ENCODE peak calls at places on chromosome 17, in eight cellular contexts. V is BE2C; U is cardiac muscle cell; P is astrocyte; A is CD8-positive, alpha-beta T cell; T is brain microvascular endothelial cell; E is mucosa of descending colon; O is HCT116. Q is an unnamed sample. For H3K36me3, the result is how much of the 10 kb centered on the place peaks cover.

GRCh38 chr17:7989781-7990655 is 12.4 kb upstream of the GUCY2D start:
- DNase-seq in A (peak), E (peak), U (peak), V (peak), T (peak), P (peak), O (peak), Q (no peak)

GRCh38 chr17:70654706-70655105 is 485.4 kb downstream of the KCNJ2 start:
- DNase-seq in U (no peak), A (no peak), T (no peak), O (no peak), P (no peak), E (no peak), V (no peak), Q (no peak)

GRCh38 chr17:30218689-30219266 is 16.7 kb downstream of the SLC6A4 start:
- DNase-seq in V (no peak), T (no peak), O (no peak), A (no peak), E (no peak), U (no peak), P (no peak), Q (no peak)

GRCh38 chr17:61504697-61505096 is 52.5 kb downstream of the TBX4 start:
- DNase-seq in U (peak), A (no peak), P (peak), O (no peak), V (no peak), E (no peak), T (peak), Q (peak)

GRCh38 chr17:38341035-38341721 is 2.6 kb downstream of the GPR179 start:
- DNase-seq in E (peak), A (no peak), O (no peak), T (no peak), U (peak), V (peak), P (no peak), Q (no peak)

GRCh38 chr17:48025040-48025903 is 12.3 kb downstream of the COPZ2 start:
- DNase-seq in T (peak), A (peak), U (peak), V (peak), O (peak), P (peak), E (peak), Q (peak)

GRCh38 chr17:74431568-74432483 is at the start of gene GPRC5C:
- DNase-seq in U (peak), V (peak), P (peak), E (peak), O (peak), A (no peak), T (no peak), Q (no peak)

GRCh38 chr17:81991684-81992513 is 14.5 kb downstream of the ASPSCR1 start:
- DNase-seq in T (peak), E (peak), P (peak), V (peak), U (peak), A (no peak), O (no peak), Q (no peak)

GRCh38 chr17:39270923-39271322 is 45.2 kb upstream of the STAC2 start:
- DNase-seq in V (peak), A (no peak), O (peak), E (peak), U (peak), P (peak), T (peak), Q (peak)

GRCh38 chr17:2067048-2067452 is 12.1 kb downstream of the HIC1 start:
- DNase-seq in V (no peak), T (no peak), O (no peak), U (no peak), P (no peak), E (no peak), A (no peak), Q (no peak)

GRCh38 chr17:60947100-60947499 is 269.4 kb downstream of the BCAS3 start:
- DNase-seq in P (peak), T (peak), U (no peak), A (no peak), V (no peak), O (no peak), E (no peak), Q (no peak)

GRCh38 chr17:2011421-2012371 is 13.4 kb downstream of the RTN4RL1 start:
- DNase-seq in E (peak), T (no peak), A (no peak), U (peak), V (no peak), P (peak), O (no peak), Q (no peak)

GRCh38 chr17:20073056-20073979 is 64.2 kb downstream of the SPECC1 start:
- DNase-seq in A (no peak), U (peak), P (peak), E (peak), T (peak), V (no peak), O (no peak), Q (no peak)

DNA sequence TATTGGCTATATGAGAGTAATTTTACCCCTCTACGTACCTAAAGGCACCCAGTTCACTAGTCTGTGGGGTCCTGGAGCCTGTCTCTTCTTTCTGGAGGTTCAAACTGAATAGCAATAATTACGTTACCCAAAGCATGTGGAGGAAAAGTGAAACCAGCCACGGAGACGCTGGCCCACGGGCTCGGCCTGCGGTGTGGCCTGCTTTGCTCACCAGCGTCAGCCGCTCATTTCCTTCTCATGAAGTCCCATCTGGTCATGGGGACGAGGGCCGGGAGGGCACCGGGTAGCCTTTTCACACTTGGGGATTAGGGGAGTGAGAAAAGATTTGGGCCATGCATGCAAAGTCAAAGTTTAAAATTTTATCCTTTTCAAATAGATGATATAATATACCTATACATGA is 26.9 kb downstream of the ELAC2 start:
- DNase-seq in E (no peak), A (no peak), U (no peak), T (no peak), V (no peak), O (no peak), P (no peak), Q (no peak)
- H3K36me3 ChIP-seq in E (under half), A (under half), U (under half), T (half or more), V (under half), O (under half), P (under half), Q (under half)

GRCh38 chr17:14048169-14048568 is 21.1 kb upstream of the COX10 start:
- DNase-seq in V (no peak), U (no peak), A (no peak), T (no peak), P (no peak), O (no peak), E (no peak), Q (no peak)
- TF ChIP-seq CTCF in V (peak), U (peak), A (no peak), T (peak), P (peak), O (peak), E (no peak), Q (peak)

GRCh38 chr17:10730956-10731879 is 1.4 kb upstream of the TMEM220 start:
- DNase-seq in E (peak), A (no peak), P (no peak), U (no peak), O (no peak), V (no peak), T (no peak), Q (no peak)
- H3K4me3 ChIP-seq in E (no peak), A (no peak), P (peak), U (no peak), O (no peak), V (no peak), T (no peak), Q (no peak)

GRCh38 chr17:44192750-44193149 is 6.0 kb downstream of the TMUB2 start:
- DNase-seq in P (no peak), O (no peak), A (no peak), T (no peak), E (no peak), V (no peak), U (no peak), Q (no peak)

GRCh38 chr17:44191389-44191788 is 4.6 kb downstream of the TMUB2 start:
- DNase-seq in V (no peak), O (no peak), E (no peak), A (no peak), U (no peak), P (no peak), T (no peak), Q (no peak)

GRCh38 chr17:44190496-44190895 is 3.7 kb downstream of the TMUB2 start:
- DNase-seq in P (no peak), A (no peak), E (no peak), U (no peak), T (no peak), O (no peak), V (no peak), Q (no peak)

GRCh38 chr17:44191941-44192496 is 5.2 kb downstream of the TMUB2 start:
- DNase-seq in O (no peak), P (no peak), T (no peak), E (peak), V (no peak), A (no peak), U (no peak), Q (no peak)

DNA sequence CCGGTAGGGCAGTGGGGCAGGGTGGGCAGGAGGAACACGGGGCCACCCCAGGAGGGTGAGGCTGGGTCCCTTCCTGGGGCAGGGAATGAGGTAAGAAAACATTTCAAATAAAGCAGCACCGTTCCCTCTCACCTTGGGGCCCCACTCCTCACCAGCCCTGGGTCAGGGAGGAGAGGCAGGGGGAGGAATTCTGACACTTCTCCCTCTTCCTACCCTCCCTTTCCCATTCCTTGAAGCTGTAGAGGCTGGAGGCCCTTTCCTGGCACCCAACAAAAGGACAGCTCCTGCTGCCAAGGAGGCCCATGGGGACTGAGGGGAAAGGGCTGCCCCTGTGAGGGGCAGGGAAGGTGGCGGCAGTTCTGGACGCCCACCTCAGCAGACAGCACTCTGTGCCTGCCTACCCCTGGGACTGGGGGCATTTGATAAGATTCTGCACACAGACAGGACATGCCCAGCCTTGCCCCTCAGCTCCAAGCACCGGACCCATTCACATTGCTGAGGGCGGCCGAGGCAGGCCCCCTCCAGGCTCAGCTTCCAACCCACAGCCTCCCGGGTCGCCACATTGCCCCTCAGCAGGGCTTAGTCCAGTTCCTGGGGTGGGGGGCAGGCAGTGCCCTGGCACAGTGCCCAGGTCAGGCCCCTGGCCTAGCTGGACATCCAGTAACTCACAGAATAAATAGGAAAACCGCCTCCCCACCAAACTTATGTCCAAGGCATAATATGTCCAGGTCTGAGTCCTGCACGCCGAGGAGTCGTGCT is 6.2 kb downstream of the ATXN7L3 start:
- DNase-seq in T (no peak), E (no peak), U (no peak), P (no peak), A (no peak), O (no peak), V (no peak), Q (no peak)
- H3K36me3 ChIP-seq in T (half or more), E (under half), U (under half), P (under half), A (half or more), O (under half), V (under half), Q (under half)

GRCh38 chr17:76452646-76453430 is at the start of gene UBE2O:
- DNase-seq in P (peak), U (peak), O (peak), E (peak), V (peak), A (peak), T (peak), Q (no peak)
- TF ChIP-seq CTCF in P (no peak), U (peak), O (no peak), E (peak), V (peak), A (peak), T (peak), Q (peak)

DNA sequence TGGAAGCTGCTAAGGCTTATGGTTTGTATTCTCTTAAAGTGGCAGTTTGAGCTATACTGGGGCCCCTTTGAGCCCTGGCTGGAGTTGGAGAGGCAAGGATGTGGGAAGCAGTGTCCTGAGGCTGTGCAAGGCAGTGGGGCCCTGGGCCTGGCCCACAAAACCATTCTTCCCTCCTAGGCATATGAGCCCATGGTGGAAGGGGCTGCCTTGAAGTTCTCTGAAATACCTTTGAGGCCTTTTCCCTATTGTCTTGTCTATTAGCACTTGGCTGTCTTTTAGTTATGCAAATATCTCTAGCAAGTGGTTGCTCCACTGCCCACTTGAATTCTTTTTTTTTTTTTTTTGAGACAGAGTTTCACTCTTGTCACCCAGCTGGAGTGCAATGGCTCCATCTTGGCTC is 119.2 kb downstream of the PCTP start:
- DNase-seq in V (no peak), U (no peak), A (no peak), O (no peak), T (no peak), P (no peak), E (no peak), Q (no peak)
- H3K4me3 ChIP-seq in V (no peak), U (no peak), A (no peak), O (no peak), T (no peak), P (no peak), E (no peak), Q (no peak)

GRCh38 chr17:17130077-17130844 is 75.9 kb downstream of the PLD6 start:
- DNase-seq in A (no peak), T (no peak), V (no peak), U (no peak), P (no peak), O (no peak), E (no peak), Q (no peak)

GRCh38 chr17:17134051-17134951 is 71.8 kb downstream of the PLD6 start:
- DNase-seq in O (no peak), V (no peak), U (no peak), E (no peak), P (no peak), T (no peak), A (no peak), Q (no peak)

GRCh38 chr17:17131876-17132275 is 74.3 kb downstream of the PLD6 start:
- DNase-seq in V (no peak), T (no peak), P (no peak), A (no peak), U (no peak), O (no peak), E (no peak), Q (no peak)

GRCh38 chr17:17134952-17135340 is 71.2 kb downstream of the PLD6 start:
- DNase-seq in P (no peak), O (no peak), A (no peak), U (no peak), V (no peak), E (no peak), T (no peak), Q (no peak)

DNA sequence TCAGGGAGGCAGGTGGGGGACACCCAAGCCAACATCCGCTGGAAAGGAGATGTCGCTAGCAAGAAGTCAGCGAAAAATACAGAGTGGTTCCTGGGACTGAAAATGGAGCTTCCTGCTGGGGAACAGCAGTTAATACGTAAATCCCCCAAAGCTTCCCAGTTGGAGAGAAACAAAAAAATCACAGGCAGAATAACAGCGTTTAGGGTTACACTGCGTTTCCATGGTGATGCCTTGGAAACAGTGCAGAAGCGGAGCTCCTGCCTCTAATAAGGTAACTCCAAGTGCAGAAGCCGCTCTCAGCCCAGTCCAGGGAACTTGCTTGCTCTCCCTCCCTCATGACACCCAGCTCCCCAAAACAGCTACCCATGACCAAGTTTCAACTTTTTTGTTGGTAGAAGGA is 73.4 kb downstream of the PLD6 start:
- DNase-seq in P (no peak), U (no peak), T (no peak), A (no peak), O (no peak), V (no peak), E (no peak), Q (no peak)
- H3K36me3 ChIP-seq in P (under half), U (under half), T (half or more), A (under half), O (under half), V (under half), E (under half), Q (half or more)

DNA sequence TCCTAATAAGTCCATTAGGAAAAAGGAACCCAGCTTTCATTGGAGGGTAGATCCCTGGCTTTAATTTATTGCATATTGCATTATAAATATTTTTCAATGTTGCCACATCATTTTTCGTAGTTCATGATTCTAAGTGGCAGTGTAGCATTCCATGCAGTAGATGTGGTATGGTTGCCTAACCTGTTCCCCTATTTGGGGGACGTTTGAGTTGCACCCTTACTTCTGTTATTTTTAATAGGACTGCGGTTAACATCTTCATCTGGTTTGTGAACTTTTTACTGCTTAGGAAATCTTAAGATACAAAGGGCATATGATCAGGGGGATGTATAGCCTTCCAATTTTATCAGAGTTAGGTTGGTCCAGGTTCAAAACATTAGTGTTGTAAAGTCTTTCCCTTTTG is 5.4 kb downstream of the SCPEP1 start:
- DNase-seq in E (no peak), O (no peak), T (no peak), A (no peak), U (no peak), V (no peak), P (no peak), Q (no peak)
- TF ChIP-seq CTCF in E (no peak), O (no peak), T (no peak), A (no peak), U (no peak), V (no peak), P (no peak), Q (no peak)

Q was measured in BJ.